ENCODE peak calls at places on chromosomes 1 and 21, in four cellular contexts. E, Y, H and L are unnamed samples.

GRCh38 chr1:17531682-17532487 is 7.6 kb upstream of the ARHGEF10L start:
- DNase-seq in Y (no peak), H (peak; percentile 73), E (peak; percentile 83), L (no peak)

GRCh38 chr21:45921917-45922316 is 59.7 kb upstream of the COL6A1 start:
- DNase-seq in Y (no peak), E (no peak), H (no peak), L (no peak)

GRCh38 chr1:234921266-234922062 is 207.2 kb downstream of the TOMM20 start:
- DNase-seq in Y (no peak), H (no peak), E (peak; percentile 62), L (no peak)

GRCh38 chr1:78491311-78492071 is 717 bp downstream of the PTGFR start:
- DNase-seq in H (peak; percentile 70), Y (peak; percentile 55), E (peak; percentile 59), L (no peak)

GRCh38 chr1:202113690-202114300 is 8.9 kb upstream of the GPR37L1 start:
- DNase-seq in E (no peak), Y (no peak), H (no peak), L (no peak)

GRCh38 chr1:155514582-155515187 is 47.9 kb downstream of the ASH1L start:
- DNase-seq in E (no peak), H (no peak), Y (no peak), L (no peak)

GRCh38 chr1:219726480-219727272 is 113.8 kb upstream of the ZC3H11B start:
- DNase-seq in Y (no peak), H (no peak), E (no peak), L (no peak)

GRCh38 chr1:41811051-41811795 is 107.5 kb downstream of the HIVEP3 start:
- DNase-seq in E (no peak), H (no peak), Y (no peak), L (no peak)

GRCh38 chr1:156148236-156148635 is 5.1 kb upstream of the SEMA4A start:
- DNase-seq in E (no peak), H (no peak), Y (no peak), L (no peak)

GRCh38 chr21:35375115-35375514 is 326.0 kb upstream of the RUNX1 start:
- DNase-seq in E (no peak), Y (peak; percentile 49), H (no peak), L (no peak)

GRCh38 chr1:37556712-37557196 is at the start of gene DNALI1:
- DNase-seq in H (peak; percentile 93), Y (no peak), E (peak; percentile 89), L (peak; percentile 67)

GRCh38 chr1:66769512-66770229 is 17.4 kb downstream of the DYNLT5 start:
- DNase-seq in E (no peak), H (no peak), Y (no peak), L (no peak)

GRCh38 chr1:15944308-15945010 is 31.4 kb downstream of the ZBTB17 start:
- DNase-seq in E (peak; percentile 16), Y (no peak), H (no peak), L (no peak)

GRCh38 chr21:15992171-15992570 is 262.4 kb downstream of the USP25 start:
- DNase-seq in H (no peak), E (no peak), Y (no peak), L (no peak)

GRCh38 chr1:209769956-209770355 is 14.1 kb downstream of the TRAF3IP3 start:
- DNase-seq in E (no peak), H (no peak), Y (no peak), L (no peak)

GRCh38 chr1:160398823-160399222 is 1.5 kb upstream of the VANGL2 start:
- DNase-seq in E (no peak), H (no peak), Y (peak; percentile 36), L (no peak)

GRCh38 chr21:38680401-38680800 is 125.3 kb upstream of the ETS2 start:
- DNase-seq in Y (no peak), E (no peak), H (no peak), L (no peak)

GRCh38 chr1:56216173-56216572 is 363.2 kb downstream of the PLPP3 start:
- DNase-seq in H (no peak), Y (peak; percentile 37), E (no peak), L (no peak)

GRCh38 chr1:226979115-226979516 is 39.0 kb downstream of the COQ8A start:
- DNase-seq in Y (no peak), H (no peak), E (no peak), L (no peak)

GRCh38 chr1:52702886-52703787 is 5.0 kb upstream of the COA7 start:
- DNase-seq in H (peak; percentile 96), Y (peak; percentile 97), E (peak; percentile 91), L (no peak)

GRCh38 chr1:109273570-109274288 is 9.2 kb downstream of the PSRC1 start:
- DNase-seq in H (no peak), Y (no peak), E (no peak), L (no peak)

GRCh38 chr21:31184462-31184861 is 146.2 kb upstream of the KRTAP19-8 start:
- DNase-seq in E (no peak), Y (no peak), H (no peak), L (no peak)

GRCh38 chr1:232767381-232768074 is 37.7 kb upstream of the MAP10 start:
- DNase-seq in Y (peak; percentile 100), E (peak; percentile 89), H (peak; percentile 79), L (no peak)

GRCh38 chr1:7069888-7070287 is 284.6 kb downstream of the CAMTA1 start:
- DNase-seq in H (no peak), E (no peak), Y (no peak), L (no peak)

GRCh38 chr1:63873751-63874150 is 99.9 kb downstream of the ROR1 start:
- DNase-seq in Y (no peak), H (no peak), E (no peak), L (no peak)

GRCh38 chr21:37257526-37257966 is 9.6 kb downstream of the VPS26C start:
- DNase-seq in E (no peak), H (no peak), Y (peak; percentile 30), L (no peak)

GRCh38 chr1:107220036-107220435 is 79.2 kb downstream of the NTNG1 start:
- DNase-seq in E (no peak), H (no peak), Y (no peak), L (no peak)

GRCh38 chr1:48744032-48744431 is 32.7 kb downstream of the BEND5 start:
- DNase-seq in E (no peak), Y (no peak), H (no peak), L (no peak)

GRCh38 chr1:205286335-205286950 is 35.1 kb downstream of the NUAK2 start:
- DNase-seq in Y (no peak), H (no peak), E (no peak), L (no peak)

GRCh38 chr1:227913446-227913968 is 34.2 kb downstream of the WNT9A start:
- DNase-seq in Y (no peak), H (no peak), E (no peak), L (no peak)

GRCh38 chr1:176539018-176539417 is 76.0 kb downstream of the PAPPA2 start:
- DNase-seq in H (no peak), Y (no peak), E (no peak), L (no peak)

GRCh38 chr1:41728403-41729202 is 190.1 kb downstream of the HIVEP3 start:
- DNase-seq in Y (no peak), E (no peak), H (no peak), L (no peak)

GRCh38 chr1:237717121-237717520 is 173.6 kb downstream of the ZP4 start:
- DNase-seq in H (no peak), Y (no peak), E (no peak), L (no peak)

GRCh38 chr1:39979654-39980053 is 24.7 kb downstream of the MFSD2A start:
- DNase-seq in H (no peak), E (no peak), Y (no peak), L (no peak)

GRCh38 chr1:12245116-12245515 is 15.3 kb downstream of the VPS13D start:
- DNase-seq in E (no peak), H (no peak), Y (no peak), L (no peak)

GRCh38 chr1:117466761-117467160 is 99.5 kb downstream of the MAN1A2 start:
- DNase-seq in E (no peak), H (no peak), Y (peak; percentile 5), L (no peak)

GRCh38 chr1:42915456-42915855 is 43.2 kb downstream of the SLC2A1 start:
- DNase-seq in Y (no peak), E (no peak), H (no peak), L (no peak)

DNA sequence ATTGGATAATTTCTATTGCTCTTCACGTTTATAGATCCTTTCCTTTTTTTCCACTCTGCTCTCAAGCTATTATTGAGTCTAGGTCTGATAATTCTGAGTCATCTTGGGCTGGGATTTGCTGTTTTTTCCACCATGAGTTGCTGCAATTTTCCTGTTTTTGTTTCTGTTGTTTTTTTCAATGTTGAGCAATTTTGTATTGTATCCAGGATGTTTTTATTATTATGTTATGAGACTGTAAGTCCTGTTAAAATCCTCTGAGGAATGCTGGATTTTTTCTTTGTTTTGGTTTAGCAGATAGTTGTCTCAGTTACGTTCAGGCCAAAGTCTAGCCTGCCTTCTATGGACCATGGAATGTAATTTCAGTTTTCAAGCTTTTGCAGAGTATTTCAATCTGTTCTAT is 13.0 kb upstream of the SLC35A3 start:
- DNase-seq in E (no peak), Y (peak; percentile 56), H (no peak), L (peak; percentile 44)
- TF ChIP-seq CTCF in E (no peak), Y (no peak), H (no peak), L (peak; percentile 38)

DNA sequence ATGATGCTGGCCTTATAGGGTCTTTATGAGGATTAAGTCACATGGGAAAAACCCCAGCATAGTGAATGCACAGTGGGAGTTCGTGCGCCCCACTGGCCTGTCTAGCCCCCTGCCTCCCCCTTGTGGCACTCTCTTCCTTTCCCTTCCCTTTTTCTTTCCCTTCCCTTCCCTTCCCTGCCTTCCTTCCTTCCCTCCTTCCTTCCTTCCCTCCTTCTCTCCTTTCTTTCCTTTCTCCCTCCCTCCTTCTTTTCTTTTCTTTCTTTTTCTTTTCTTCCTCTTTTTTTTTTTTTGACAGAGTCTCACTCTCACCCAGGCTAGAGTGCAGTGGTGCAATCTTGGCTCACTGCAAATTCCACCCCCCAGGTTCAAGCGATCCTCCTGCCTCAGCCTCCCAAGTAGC is 38.6 kb downstream of the HTR6 start:
- DNase-seq in H (no peak), E (no peak), Y (no peak), L (no peak)
- TF ChIP-seq CTCF in H (no peak), E (no peak), Y (no peak), L (no peak)

GRCh38 chr1:247576514-247576913 is 11.6 kb upstream of the OR2G2 start:
- DNase-seq in E (no peak), H (no peak), Y (peak; percentile 49), L (no peak)
- TF ChIP-seq CTCF in E (no peak), H (peak; percentile 22), Y (peak; percentile 75), L (no peak)

GRCh38 chr1:940121-941026 is 16.7 kb downstream of the SAMD11 start:
- DNase-seq in E (peak; percentile 79), H (peak; percentile 68), Y (peak; percentile 60), L (peak; percentile 47)

GRCh38 chr1:938088-938683 is 14.5 kb downstream of the SAMD11 start:
- DNase-seq in E (peak; percentile 52), Y (peak; percentile 66), H (no peak), L (no peak)

GRCh38 chr1:938711-939504 is 15.2 kb downstream of the SAMD11 start:
- DNase-seq in Y (no peak), H (no peak), E (no peak), L (no peak)

GRCh38 chr1:941027-941587 is 17.4 kb downstream of the SAMD11 start:
- DNase-seq in E (peak; percentile 30), Y (no peak), H (no peak), L (no peak)

GRCh38 chr1:939511-940107 is 15.9 kb downstream of the SAMD11 start:
- DNase-seq in H (no peak), E (no peak), Y (no peak), L (no peak)
- TF ChIP-seq CTCF in H (no peak), E (no peak), Y (no peak), L (no peak)

GRCh38 chr1:60088620-60089155 is 15.1 kb upstream of the C1orf87 start:
- DNase-seq in E (no peak), Y (no peak), H (no peak), L (no peak)
- TF ChIP-seq CTCF in E (no peak), Y (no peak), H (peak; percentile 14), L (peak; percentile 33)

GRCh38 chr1:189803364-189803763 is 674.3 kb downstream of the BRINP3 start:
- DNase-seq in E (no peak), Y (no peak), H (no peak), L (no peak)
- TF ChIP-seq CTCF in E (no peak), Y (no peak), H (no peak), L (no peak)